ENCODE peak calls at places on chromosomes 5 and 9, in ten cellular contexts. J, Y, U, M, L, C, E, W, Z and D are unnamed samples.

GRCh38 chr5:151706906-151707305 is 20.2 kb upstream of the SPARC start:
- DNase-seq in Z (no peak), E (no peak), M (no peak), Y (no peak), L (no peak), W (no peak), J (no peak), C (no peak), U (no peak), D (no peak)

GRCh38 chr9:136433849-136434579 is 5.6 kb downstream of the INPP5E start:
- DNase-seq in C (no peak), W (no peak), Z (no peak), J (no peak), E (no peak), Y (no peak), M (no peak), U (no peak), L (no peak), D (no peak)

GRCh38 chr5:59236448-59236847 is 653.6 kb downstream of the RAB3C start:
- DNase-seq in W (no peak), E (no peak), C (peak), L (no peak), M (no peak), Y (no peak), U (no peak), Z (no peak), J (no peak), D (no peak)

GRCh38 chr5:102080288-102080687 is 215.8 kb downstream of the SLCO4C1 start:
- DNase-seq in W (no peak), L (no peak), J (no peak), Y (no peak), M (no peak), Z (no peak), C (no peak), U (no peak), E (no peak), D (no peak)

GRCh38 chr9:69412741-69413150 is 87.7 kb downstream of the ENTREP1 start:
- DNase-seq in M (no peak), Z (peak), C (peak), U (no peak), Y (peak), W (peak), J (peak), E (peak), L (no peak), D (no peak)

GRCh38 chr9:6048039-6048438 is 32.6 kb upstream of the RANBP6 start:
- DNase-seq in U (no peak), C (no peak), E (no peak), W (no peak), M (no peak), L (no peak), J (no peak), Y (no peak), Z (no peak), D (no peak)

GRCh38 chr9:127166651-127167524 is 44.5 kb upstream of the ANGPTL2 start:
- DNase-seq in J (no peak), Y (peak), W (no peak), C (peak), L (no peak), M (no peak), U (no peak), Z (peak), E (no peak), D (no peak)

GRCh38 chr5:9437741-9438240 is 108.1 kb downstream of the SEMA5A start:
- DNase-seq in E (no peak), J (no peak), Y (peak), C (no peak), L (no peak), Z (no peak), U (no peak), W (no peak), M (no peak), D (no peak)

GRCh38 chr5:93300309-93300923 is 280.6 kb downstream of the NR2F1-AS1 start:
- DNase-seq in Z (no peak), Y (no peak), C (no peak), L (no peak), M (no peak), J (no peak), W (no peak), U (no peak), E (no peak), D (no peak)